ENCODE peak calls at places on chromosomes 11 and 22, in ten cellular contexts. One of them, this sample, is unnamed.

GRCh38 chr22:17795661-17796548 is 21.6 kb upstream of the BID start:
- DNase-seq in breast epithelium: no peak
- DNase-seq in neural progenitor cell: no peak
- DNase-seq in kidney epithelial cell: no peak
- DNase-seq in sigmoid colon: no peak
- DNase-seq in AG04450: no peak
- DNase-seq in ascending aorta: no peak
- DNase-seq in psoas muscle: no peak
- DNase-seq in heart right ventricle: no peak
- DNase-seq in brain microvascular endothelial cell: no peak
- DNase-seq in this sample: no peak

GRCh38 chr22:37827056-37827455 is 3.9 kb downstream of the GALR3 start:
- DNase-seq in breast epithelium: no peak
- DNase-seq in neural progenitor cell: no peak
- DNase-seq in kidney epithelial cell: no peak
- DNase-seq in sigmoid colon: peak; percentile 82
- DNase-seq in AG04450: no peak
- DNase-seq in ascending aorta: no peak
- DNase-seq in psoas muscle: peak; percentile 80
- DNase-seq in heart right ventricle: peak; percentile 64
- DNase-seq in brain microvascular endothelial cell: no peak
- DNase-seq in this sample: no peak

GRCh38 chr11:11501546-11502274 is 120.1 kb downstream of the GALNT18 start:
- DNase-seq in breast epithelium: no peak
- DNase-seq in neural progenitor cell: no peak
- DNase-seq in kidney epithelial cell: no peak
- DNase-seq in sigmoid colon: no peak
- DNase-seq in AG04450: no peak
- DNase-seq in ascending aorta: no peak
- DNase-seq in psoas muscle: no peak
- DNase-seq in heart right ventricle: no peak
- DNase-seq in brain microvascular endothelial cell: no peak
- DNase-seq in this sample: no peak

GRCh38 chr11:94757037-94757681 is 11.0 kb upstream of the AMOTL1 start:
- DNase-seq in breast epithelium: no peak
- DNase-seq in neural progenitor cell: no peak
- DNase-seq in kidney epithelial cell: no peak
- DNase-seq in sigmoid colon: no peak
- DNase-seq in AG04450: no peak
- DNase-seq in ascending aorta: no peak
- DNase-seq in psoas muscle: no peak
- DNase-seq in heart right ventricle: no peak
- DNase-seq in brain microvascular endothelial cell: no peak
- DNase-seq in this sample: no peak

GRCh38 chr11:17607572-17608570 is 60.8 kb downstream of the OTOG start:
- DNase-seq in breast epithelium: no peak
- DNase-seq in neural progenitor cell: no peak
- DNase-seq in kidney epithelial cell: no peak
- DNase-seq in sigmoid colon: no peak
- DNase-seq in AG04450: no peak
- DNase-seq in ascending aorta: no peak
- DNase-seq in psoas muscle: peak; percentile 48
- DNase-seq in heart right ventricle: no peak
- DNase-seq in brain microvascular endothelial cell: no peak
- DNase-seq in this sample: no peak

GRCh38 chr11:118058311-118059230 is 18.3 kb upstream of the TMPRSS4 start:
- DNase-seq in breast epithelium: no peak
- DNase-seq in neural progenitor cell: no peak
- DNase-seq in kidney epithelial cell: no peak
- DNase-seq in sigmoid colon: peak; percentile 42
- DNase-seq in AG04450: no peak
- DNase-seq in ascending aorta: peak; percentile 55
- DNase-seq in psoas muscle: peak; percentile 32
- DNase-seq in heart right ventricle: no peak
- DNase-seq in brain microvascular endothelial cell: no peak
- DNase-seq in this sample: no peak

GRCh38 chr22:28942801-28943500 is 59.6 kb downstream of the ZNRF3 start:
- DNase-seq in breast epithelium: no peak
- DNase-seq in neural progenitor cell: peak; percentile 64
- DNase-seq in kidney epithelial cell: no peak
- DNase-seq in sigmoid colon: no peak
- DNase-seq in AG04450: no peak
- DNase-seq in ascending aorta: no peak
- DNase-seq in psoas muscle: no peak
- DNase-seq in heart right ventricle: no peak
- DNase-seq in brain microvascular endothelial cell: no peak
- DNase-seq in this sample: no peak

GRCh38 chr11:1156506-1157340 is 1.0 kb upstream of the MUC5AC start:
- DNase-seq in breast epithelium: no peak
- DNase-seq in neural progenitor cell: no peak
- DNase-seq in kidney epithelial cell: no peak
- DNase-seq in sigmoid colon: no peak
- DNase-seq in AG04450: no peak
- DNase-seq in ascending aorta: no peak
- DNase-seq in psoas muscle: no peak
- DNase-seq in heart right ventricle: no peak
- DNase-seq in brain microvascular endothelial cell: no peak
- DNase-seq in this sample: no peak

GRCh38 chr11:104765401-104765800 is 132.9 kb downstream of the CASP12 start:
- DNase-seq in breast epithelium: no peak
- DNase-seq in neural progenitor cell: no peak
- DNase-seq in kidney epithelial cell: no peak
- DNase-seq in sigmoid colon: no peak
- DNase-seq in AG04450: no peak
- DNase-seq in ascending aorta: no peak
- DNase-seq in psoas muscle: no peak
- DNase-seq in heart right ventricle: no peak
- DNase-seq in brain microvascular endothelial cell: no peak
- DNase-seq in this sample: no peak

GRCh38 chr11:15663778-15664218 is 549.1 kb downstream of the INSC start:
- DNase-seq in breast epithelium: no peak
- DNase-seq in neural progenitor cell: peak; percentile 91
- DNase-seq in kidney epithelial cell: peak; percentile 41
- DNase-seq in sigmoid colon: no peak
- DNase-seq in AG04450: no peak
- DNase-seq in ascending aorta: no peak
- DNase-seq in psoas muscle: peak; percentile 68
- DNase-seq in heart right ventricle: no peak
- DNase-seq in brain microvascular endothelial cell: no peak
- DNase-seq in this sample: no peak

GRCh38 chr11:1197431-1197885 is 25.4 kb upstream of the MUC5B start:
- DNase-seq in breast epithelium: no peak
- DNase-seq in neural progenitor cell: no peak
- DNase-seq in kidney epithelial cell: no peak
- DNase-seq in sigmoid colon: peak; percentile 48
- DNase-seq in AG04450: no peak
- DNase-seq in ascending aorta: peak; percentile 56
- DNase-seq in psoas muscle: peak; percentile 48
- DNase-seq in heart right ventricle: peak; percentile 2
- DNase-seq in brain microvascular endothelial cell: no peak
- DNase-seq in this sample: no peak

GRCh38 chr11:986270-986951 is 50.1 kb downstream of the MUC6 start:
- DNase-seq in breast epithelium: peak; percentile 68
- DNase-seq in neural progenitor cell: no peak
- DNase-seq in kidney epithelial cell: no peak
- DNase-seq in sigmoid colon: no peak
- DNase-seq in AG04450: no peak
- DNase-seq in ascending aorta: no peak
- DNase-seq in psoas muscle: no peak
- DNase-seq in heart right ventricle: no peak
- DNase-seq in brain microvascular endothelial cell: no peak
- DNase-seq in this sample: no peak

GRCh38 chr11:93081694-93082093 is 112.2 kb downstream of the MTNR1B start:
- DNase-seq in breast epithelium: no peak
- DNase-seq in neural progenitor cell: peak; percentile 74
- DNase-seq in kidney epithelial cell: no peak
- DNase-seq in sigmoid colon: no peak
- DNase-seq in AG04450: no peak
- DNase-seq in ascending aorta: no peak
- DNase-seq in psoas muscle: no peak
- DNase-seq in heart right ventricle: no peak
- DNase-seq in brain microvascular endothelial cell: no peak
- DNase-seq in this sample: no peak

GRCh38 chr11:17063171-17064002 is 14.1 kb downstream of the RPS13 start:
- DNase-seq in breast epithelium: no peak
- DNase-seq in neural progenitor cell: peak; percentile 81
- DNase-seq in kidney epithelial cell: no peak
- DNase-seq in sigmoid colon: no peak
- DNase-seq in AG04450: no peak
- DNase-seq in ascending aorta: no peak
- DNase-seq in psoas muscle: peak; percentile 74
- DNase-seq in heart right ventricle: peak; percentile 55
- DNase-seq in brain microvascular endothelial cell: peak; percentile 50
- DNase-seq in this sample: no peak

GRCh38 chr22:44667829-44668189 is 34.2 kb upstream of the PRR5 start:
- DNase-seq in breast epithelium: no peak
- DNase-seq in neural progenitor cell: no peak
- DNase-seq in kidney epithelial cell: no peak
- DNase-seq in sigmoid colon: peak; percentile 58
- DNase-seq in AG04450: no peak
- DNase-seq in ascending aorta: no peak
- DNase-seq in psoas muscle: peak; percentile 16
- DNase-seq in heart right ventricle: no peak
- DNase-seq in brain microvascular endothelial cell: no peak
- DNase-seq in this sample: no peak

GRCh38 chr11:19218801-19219460 is 17.1 kb upstream of the CSRP3 start:
- DNase-seq in breast epithelium: no peak
- DNase-seq in neural progenitor cell: no peak
- DNase-seq in kidney epithelial cell: no peak
- DNase-seq in sigmoid colon: no peak
- DNase-seq in AG04450: no peak
- DNase-seq in ascending aorta: no peak
- DNase-seq in psoas muscle: peak; percentile 87
- DNase-seq in heart right ventricle: peak; percentile 69
- DNase-seq in brain microvascular endothelial cell: no peak
- DNase-seq in this sample: no peak

GRCh38 chr11:72191961-72192381 is at the start of gene FOLR1:
- DNase-seq in breast epithelium: peak; percentile 57
- DNase-seq in neural progenitor cell: peak; percentile 56
- DNase-seq in kidney epithelial cell: no peak
- DNase-seq in sigmoid colon: no peak
- DNase-seq in AG04450: no peak
- DNase-seq in ascending aorta: no peak
- DNase-seq in psoas muscle: no peak
- DNase-seq in heart right ventricle: no peak
- DNase-seq in brain microvascular endothelial cell: no peak
- DNase-seq in this sample: no peak

GRCh38 chr11:94747136-94748110 is 20.7 kb upstream of the AMOTL1 start:
- DNase-seq in breast epithelium: no peak
- DNase-seq in neural progenitor cell: no peak
- DNase-seq in kidney epithelial cell: no peak
- DNase-seq in sigmoid colon: no peak
- DNase-seq in AG04450: no peak
- DNase-seq in ascending aorta: no peak
- DNase-seq in psoas muscle: no peak
- DNase-seq in heart right ventricle: no peak
- DNase-seq in brain microvascular endothelial cell: no peak
- DNase-seq in this sample: no peak

GRCh38 chr22:49450521-49450920 is 377.2 kb downstream of the BRD1 start:
- DNase-seq in breast epithelium: no peak
- DNase-seq in neural progenitor cell: peak; percentile 60
- DNase-seq in kidney epithelial cell: no peak
- DNase-seq in sigmoid colon: no peak
- DNase-seq in AG04450: no peak
- DNase-seq in ascending aorta: peak; percentile 12
- DNase-seq in psoas muscle: no peak
- DNase-seq in heart right ventricle: no peak
- DNase-seq in brain microvascular endothelial cell: no peak
- DNase-seq in this sample: no peak
- H3K4me3 ChIP-seq in breast epithelium: no peak overlapping the region
- H3K4me3 ChIP-seq in neural progenitor cell: peak overlapping the region; percentile 32
- H3K4me3 ChIP-seq in kidney epithelial cell: no peak overlapping the region
- H3K4me3 ChIP-seq in sigmoid colon: no peak overlapping the region
- H3K4me3 ChIP-seq in AG04450: no peak overlapping the region
- H3K4me3 ChIP-seq in ascending aorta: no peak overlapping the region
- H3K4me3 ChIP-seq in psoas muscle: no peak overlapping the region
- H3K4me3 ChIP-seq in heart right ventricle: no peak overlapping the region
- H3K4me3 ChIP-seq in brain microvascular endothelial cell: no peak overlapping the region
- H3K4me3 ChIP-seq in this sample: no peak overlapping the region

DNA sequence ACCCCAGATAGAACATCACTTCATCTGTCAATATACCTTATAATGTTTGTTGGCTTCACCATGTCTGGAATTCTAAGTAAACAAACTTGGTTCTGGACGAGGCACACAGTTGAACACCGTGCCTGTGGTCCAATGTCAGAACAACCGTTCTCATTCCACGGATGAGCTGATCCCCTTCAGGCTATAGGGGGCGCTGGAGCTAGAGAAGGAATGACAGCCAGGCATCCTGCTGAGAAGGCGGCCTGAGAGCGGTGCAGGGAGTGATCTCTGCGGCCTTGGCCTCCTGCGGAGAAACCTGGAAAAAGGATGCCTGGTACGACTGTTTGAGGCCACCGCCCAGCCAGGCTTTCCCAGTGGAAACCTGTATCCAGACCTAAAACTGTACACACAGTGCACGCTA is 48.7 kb downstream of the FDX1 start:
- DNase-seq in breast epithelium: no peak
- DNase-seq in neural progenitor cell: peak; percentile 78
- DNase-seq in kidney epithelial cell: no peak
- DNase-seq in sigmoid colon: no peak
- DNase-seq in AG04450: no peak
- DNase-seq in ascending aorta: no peak
- DNase-seq in psoas muscle: no peak
- DNase-seq in heart right ventricle: no peak
- DNase-seq in brain microvascular endothelial cell: no peak
- DNase-seq in this sample: no peak
- TF ChIP-seq CTCF in breast epithelium: no peak
- TF ChIP-seq CTCF in neural progenitor cell: peak; percentile 75
- TF ChIP-seq CTCF in kidney epithelial cell: no peak
- TF ChIP-seq CTCF in sigmoid colon: no peak
- TF ChIP-seq CTCF in AG04450: no peak
- TF ChIP-seq CTCF in ascending aorta: no peak
- TF ChIP-seq CTCF in psoas muscle: no peak
- TF ChIP-seq CTCF in heart right ventricle: no peak
- TF ChIP-seq CTCF in brain microvascular endothelial cell: peak; percentile 60
- TF ChIP-seq CTCF in this sample: no peak

GRCh38 chr11:125401235-125401634 is 94.8 kb downstream of the FEZ1 start:
- DNase-seq in breast epithelium: no peak
- DNase-seq in neural progenitor cell: no peak
- DNase-seq in kidney epithelial cell: no peak
- DNase-seq in sigmoid colon: no peak
- DNase-seq in AG04450: no peak
- DNase-seq in ascending aorta: no peak
- DNase-seq in psoas muscle: no peak
- DNase-seq in heart right ventricle: no peak
- DNase-seq in brain microvascular endothelial cell: no peak
- DNase-seq in this sample: no peak
- H3K27me3 ChIP-seq in breast epithelium: no peaks in the 10 kb centered on the region
- H3K27me3 ChIP-seq in neural progenitor cell: no peaks in the 10 kb centered on the region
- H3K27me3 ChIP-seq in kidney epithelial cell: peaks cover 32% of the 10 kb centered on the region
- H3K27me3 ChIP-seq in sigmoid colon: no peaks in the 10 kb centered on the region
- H3K27me3 ChIP-seq in AG04450: peaks cover 7% of the 10 kb centered on the region
- H3K27me3 ChIP-seq in ascending aorta: no peaks in the 10 kb centered on the region
- H3K27me3 ChIP-seq in psoas muscle: no peaks in the 10 kb centered on the region
- H3K27me3 ChIP-seq in heart right ventricle: no peaks in the 10 kb centered on the region
- H3K27me3 ChIP-seq in brain microvascular endothelial cell: no peaks in the 10 kb centered on the region
- H3K27me3 ChIP-seq in this sample: no peaks in the 10 kb centered on the region

DNA sequence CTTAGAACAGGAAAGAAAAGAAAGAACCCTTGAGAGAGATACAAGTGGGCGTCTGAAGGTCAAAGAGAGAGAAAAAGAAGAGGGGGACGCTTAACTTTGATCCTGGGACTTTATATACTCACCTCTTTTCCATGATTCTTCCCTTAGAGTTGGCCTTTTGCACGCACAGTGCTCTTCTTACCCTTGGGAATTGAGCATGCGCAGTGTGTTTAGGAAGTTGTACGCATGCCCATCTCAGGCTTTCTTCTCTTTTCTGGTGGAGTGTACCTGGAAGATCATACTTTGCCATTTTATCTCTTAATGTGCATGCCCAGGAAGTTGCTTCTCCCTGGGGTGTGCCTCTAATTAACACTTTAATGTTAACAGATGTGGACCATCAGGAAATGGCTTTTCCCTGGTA is 229.6 kb upstream of the ANO3 start:
- DNase-seq in breast epithelium: no peak
- DNase-seq in neural progenitor cell: no peak
- DNase-seq in kidney epithelial cell: no peak
- DNase-seq in sigmoid colon: no peak
- DNase-seq in AG04450: no peak
- DNase-seq in ascending aorta: no peak
- DNase-seq in psoas muscle: no peak
- DNase-seq in heart right ventricle: no peak
- DNase-seq in brain microvascular endothelial cell: no peak
- DNase-seq in this sample: no peak
- H3K4me3 ChIP-seq in breast epithelium: no peak overlapping the region
- H3K4me3 ChIP-seq in neural progenitor cell: no peak overlapping the region
- H3K4me3 ChIP-seq in kidney epithelial cell: no peak overlapping the region
- H3K4me3 ChIP-seq in sigmoid colon: no peak overlapping the region
- H3K4me3 ChIP-seq in AG04450: no peak overlapping the region
- H3K4me3 ChIP-seq in ascending aorta: no peak overlapping the region
- H3K4me3 ChIP-seq in psoas muscle: no peak overlapping the region
- H3K4me3 ChIP-seq in heart right ventricle: no peak overlapping the region
- H3K4me3 ChIP-seq in brain microvascular endothelial cell: no peak overlapping the region
- H3K4me3 ChIP-seq in this sample: no peak overlapping the region